ENCODE peak calls at places on chromosomes 4 and X, in five cellular contexts. U is tibial nerve, S is esophagus muscularis mucosa, D is H9, V is pancreas. G is an unnamed sample.

GRCh38 chr4:154367659-154368058 is 123.9 kb downstream of the DCHS2 start:
- DNase-seq in U (no peak), S (no peak), D (no peak), V (no peak), G (no peak)

GRCh38 chr4:538542-539142 is 37.5 kb downstream of the TMEM271 start:
- DNase-seq in U (no peak), S (no peak), D (no peak), V (no peak), G (no peak)

GRCh38 chr4:181548873-181549541 is 694.2 kb upstream of the TENM3 start:
- DNase-seq in U (no peak), S (no peak), D (peak), V (no peak), G (no peak)

GRCh38 chr4:89572224-89572858 is 264.6 kb downstream of the SNCA start:
- DNase-seq in U (no peak), S (no peak), D (no peak), V (no peak), G (no peak)

GRCh38 chr4:2058264-2059033 is 678 bp upstream of the NAT8L start:
- DNase-seq in U (no peak), S (no peak), D (peak), V (no peak), G (no peak)

GRCh38 chr4:81130569-81130968 is 84.5 kb downstream of the PRKG2 start:
- DNase-seq in U (no peak), S (no peak), D (peak), V (no peak), G (no peak)

GRCh38 chr4:85165808-85166207 is 199.3 kb upstream of the WDFY3 start:
- DNase-seq in U (no peak), S (no peak), D (no peak), V (no peak), G (no peak)

GRCh38 chr4:68708566-68708965 is 38.1 kb upstream of the UGT2B15 start:
- DNase-seq in U (no peak), S (no peak), D (no peak), V (no peak), G (no peak)

GRCh38 chr4:8577046-8577445 is 3.1 kb upstream of the GPR78 start:
- DNase-seq in U (no peak), S (no peak), D (no peak), V (no peak), G (no peak)

GRCh38 chrX:151734446-151734845 is at the start of gene CNGA2:
- DNase-seq in U (no peak), S (no peak), D (no peak), V (no peak), G (no peak)

GRCh38 chr4:168318266-168318895 is at the start of gene DDX60:
- DNase-seq in U (peak), S (peak), D (peak), V (peak), G (peak)

GRCh38 chrX:66200855-66201795 is 37.1 kb downstream of the HEPH start:
- DNase-seq in U (no peak), S (no peak), D (no peak), V (no peak), G (no peak)

GRCh38 chrX:331145-331771 is 12.7 kb upstream of the GTPBP6 start:
- DNase-seq in U (no peak), S (no peak), D (no peak), V (no peak), G (no peak)

GRCh38 chrX:14039344-14039743 is 9.7 kb upstream of the GEMIN8 start:
- DNase-seq in U (peak), S (no peak), D (no peak), V (peak), G (no peak)

GRCh38 chrX:129176710-129177109 is 346.6 kb downstream of the SMARCA1 start:
- DNase-seq in U (no peak), S (no peak), D (no peak), V (no peak), G (no peak)

GRCh38 chrX:148135738-148136137 is 154.6 kb downstream of the FMR1NB start:
- DNase-seq in U (no peak), S (no peak), D (no peak), V (no peak), G (no peak)

GRCh38 chrX:39857780-39858179 is 240.0 kb downstream of the BCOR start:
- DNase-seq in U (no peak), S (no peak), D (no peak), V (no peak), G (no peak)

GRCh38 chr4:109745830-109746229 is 16.0 kb upstream of the PLA2G12A start:
- DNase-seq in U (no peak), S (no peak), D (no peak), V (no peak), G (no peak)

GRCh38 chr4:45199736-45200135 is 473.4 kb upstream of the GNPDA2 start:
- DNase-seq in U (no peak), S (no peak), D (no peak), V (no peak), G (no peak)

GRCh38 chr4:4326136-4326535 is 36.1 kb downstream of the ZBTB49 start:
- DNase-seq in U (no peak), S (no peak), D (no peak), V (no peak), G (no peak)

GRCh38 chrX:136176399-136176825 is 29.1 kb downstream of the FHL1 start:
- DNase-seq in U (peak), S (no peak), D (no peak), V (no peak), G (no peak)

GRCh38 chrX:140343226-140343873 is 161.5 kb downstream of the SOX3 start:
- DNase-seq in U (no peak), S (no peak), D (no peak), V (no peak), G (no peak)

GRCh38 chr4:59381591-59381990 is 1818.5 kb upstream of the ADGRL3 start:
- DNase-seq in U (no peak), S (no peak), D (no peak), V (no peak), G (no peak)

GRCh38 chr4:96352051-96352517 is 512.2 kb downstream of the PDHA2 start:
- DNase-seq in U (no peak), S (no peak), D (peak), V (no peak), G (no peak)

GRCh38 chr4:82618321-82618720 is 56.5 kb upstream of the TMEM150C start:
- DNase-seq in U (no peak), S (no peak), D (no peak), V (no peak), G (no peak)

GRCh38 chr4:3335385-3335784 is 42.6 kb downstream of the RGS12 start:
- DNase-seq in U (no peak), S (peak), D (no peak), V (no peak), G (no peak)

GRCh38 chr4:54229631-54230478 is 762 bp downstream of the PDGFRA start:
- DNase-seq in U (no peak), S (no peak), D (peak), V (no peak), G (no peak)

GRCh38 chrX:72006461-72006860 is 95.8 kb downstream of the NHSL2 start:
- DNase-seq in U (no peak), S (no peak), D (peak), V (no peak), G (no peak)

GRCh38 chr4:10527438-10527837 is 70.2 kb upstream of the ZNF518B start:
- DNase-seq in U (no peak), S (no peak), D (no peak), V (no peak), G (no peak)

GRCh38 chrX:3440981-3441380 is 94.5 kb upstream of the MXRA5 start:
- DNase-seq in U (no peak), S (no peak), D (no peak), V (no peak), G (no peak)

GRCh38 chr4:23745377-23745776 is 144.5 kb downstream of the PPARGC1A start:
- DNase-seq in U (no peak), S (no peak), D (no peak), V (no peak), G (no peak)

GRCh38 chrX:11566158-11566557 is 99.6 kb downstream of the ARHGAP6 start:
- DNase-seq in U (no peak), S (no peak), D (peak), V (no peak), G (no peak)

GRCh38 chrX:72201836-72202536 is 20.4 kb downstream of the PIN4 start:
- DNase-seq in U (no peak), S (no peak), D (no peak), V (no peak), G (no peak)

GRCh38 chr4:78939667-78940008 is 400 bp upstream of the PAQR3 start:
- DNase-seq in U (no peak), S (no peak), D (no peak), V (no peak), G (no peak)

GRCh38 chr4:78937837-78938236 is 1.4 kb downstream of the PAQR3 start:
- DNase-seq in U (no peak), S (no peak), D (no peak), V (no peak), G (no peak)

GRCh38 chr4:78938868-78939666 is at the start of gene PAQR3:
- DNase-seq in U (peak), S (no peak), D (peak), V (peak), G (peak)

GRCh38 chr4:78938474-78938867 is 767 bp downstream of the PAQR3 start:
- DNase-seq in U (no peak), S (no peak), D (no peak), V (no peak), G (no peak)

GRCh38 chr4:78936989-78937388 is 2.2 kb downstream of the PAQR3 start:
- DNase-seq in U (no peak), S (no peak), D (no peak), V (no peak), G (no peak)
- H3K27ac ChIP-seq in U (no peak), S (no peak), D (no peak), V (no peak), G (no peak)

DNA sequence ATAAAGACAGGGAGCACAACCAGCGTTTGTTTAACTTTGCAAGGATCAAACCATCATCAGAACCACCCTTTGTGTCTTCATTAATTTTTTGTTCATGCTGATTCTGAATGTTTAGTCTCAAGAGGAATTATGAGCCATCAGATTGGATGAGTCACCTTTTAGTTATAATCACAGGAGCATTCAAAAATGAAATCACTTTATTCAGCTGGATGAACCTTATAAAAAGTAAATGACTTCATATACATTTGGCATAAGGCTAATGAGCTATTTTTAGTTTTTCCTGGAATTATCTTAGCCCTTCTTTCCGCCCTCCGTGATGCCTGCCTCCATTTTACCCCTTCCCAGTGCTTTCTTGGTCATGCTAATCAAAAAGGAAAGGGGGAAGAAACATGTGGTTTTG is 103.6 kb downstream of the SORBS2 start:
- DNase-seq in U (no peak), S (no peak), D (no peak), V (no peak), G (no peak)
- H3K27ac ChIP-seq in U (no peak), S (no peak), D (no peak), V (peak), G (no peak)

GRCh38 chr4:185524888-185525863 is 10.1 kb downstream of the PDLIM3 start:
- DNase-seq in U (no peak), S (no peak), D (no peak), V (no peak), G (no peak)
- H3K27ac ChIP-seq in U (no peak), S (peak), D (no peak), V (no peak), G (no peak)

GRCh38 chrX:48714573-48714972 is 18.0 kb downstream of the SUV39H1 start:
- DNase-seq in U (no peak), S (no peak), D (no peak), V (no peak), G (no peak)

GRCh38 chrX:48711929-48712505 is 15.5 kb downstream of the SUV39H1 start:
- DNase-seq in U (no peak), S (no peak), D (no peak), V (no peak), G (no peak)

GRCh38 chrX:48709522-48710117 is 13.1 kb downstream of the SUV39H1 start:
- DNase-seq in U (no peak), S (no peak), D (no peak), V (no peak), G (no peak)

GRCh38 chrX:48713847-48714246 is 17.3 kb downstream of the SUV39H1 start:
- DNase-seq in U (no peak), S (no peak), D (no peak), V (no peak), G (no peak)

GRCh38 chrX:48711162-48711928 is 14.8 kb downstream of the SUV39H1 start:
- DNase-seq in U (no peak), S (no peak), D (no peak), V (no peak), G (no peak)
- H3K27ac ChIP-seq in U (no peak), S (no peak), D (no peak), V (no peak), G (no peak)

GRCh38 chr4:107037188-107037587 is 1.1 kb upstream of the DKK2 start:
- DNase-seq in U (peak), S (no peak), D (peak), V (no peak), G (peak)
- H3K27ac ChIP-seq in U (no peak), S (no peak), D (no peak), V (no peak), G (no peak)

GRCh38 chrX:7119927-7120577 is 27.5 kb upstream of the STS start:
- DNase-seq in U (no peak), S (no peak), D (no peak), V (no peak), G (no peak)
- H3K27ac ChIP-seq in U (peak), S (no peak), D (no peak), V (peak), G (no peak)

DNA sequence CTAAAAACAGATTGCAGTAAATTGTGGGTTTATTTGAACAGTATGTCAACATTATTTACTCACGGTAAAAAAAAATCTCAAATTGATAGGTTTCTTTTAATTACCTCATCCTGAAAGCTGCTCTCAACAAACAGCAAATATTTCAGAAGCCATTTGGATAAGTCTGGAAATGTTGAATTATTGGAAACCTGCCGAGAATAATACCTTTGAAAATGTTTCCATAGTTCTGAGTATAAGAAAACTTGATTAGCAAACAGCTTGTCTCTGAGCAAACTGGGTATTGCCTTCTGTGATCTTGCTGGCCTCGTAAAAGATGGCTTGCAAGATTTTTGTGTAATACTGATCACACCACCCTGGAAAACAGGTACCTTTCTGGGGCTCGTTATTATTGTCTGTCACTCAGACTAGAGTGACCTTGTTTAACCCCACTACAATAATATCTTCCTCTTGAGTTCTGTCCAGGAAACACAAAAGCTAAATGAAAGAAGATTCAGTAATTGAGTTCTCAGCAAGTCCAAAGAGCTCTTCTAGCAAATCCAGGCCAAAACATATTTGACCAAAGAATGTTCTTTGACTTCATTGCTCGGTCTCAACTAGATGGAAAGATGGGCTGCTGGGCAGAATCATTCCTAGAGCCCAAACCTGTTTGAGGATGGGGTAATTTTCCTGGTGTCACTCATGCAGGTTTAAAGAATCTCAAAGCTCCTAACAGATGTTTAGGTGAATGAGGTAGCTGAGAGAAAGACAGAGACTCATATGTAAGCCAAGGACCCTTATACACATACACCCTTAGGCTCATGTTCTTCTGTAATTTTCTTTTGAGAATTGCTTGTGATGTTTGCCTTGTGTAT is 255.6 kb upstream of the JADE1 start:
- DNase-seq in U (no peak), S (no peak), D (no peak), V (no peak), G (no peak)
- H3K27ac ChIP-seq in U (peak), S (peak), D (no peak), V (peak), G (no peak)

GRCh38 chr4:41471672-41472071 is 66.3 kb upstream of the LIMCH1 start:
- DNase-seq in U (no peak), S (no peak), D (no peak), V (no peak), G (no peak)

GRCh38 chr4:41466249-41466648 is 71.7 kb upstream of the LIMCH1 start:
- DNase-seq in U (no peak), S (no peak), D (no peak), V (no peak), G (no peak)

GRCh38 chr4:41468122-41468521 is 69.8 kb upstream of the LIMCH1 start:
- DNase-seq in U (no peak), S (no peak), D (peak), V (no peak), G (no peak)

GRCh38 chr4:41472098-41472497 is 65.9 kb upstream of the LIMCH1 start:
- DNase-seq in U (no peak), S (no peak), D (no peak), V (no peak), G (no peak)

DNA sequence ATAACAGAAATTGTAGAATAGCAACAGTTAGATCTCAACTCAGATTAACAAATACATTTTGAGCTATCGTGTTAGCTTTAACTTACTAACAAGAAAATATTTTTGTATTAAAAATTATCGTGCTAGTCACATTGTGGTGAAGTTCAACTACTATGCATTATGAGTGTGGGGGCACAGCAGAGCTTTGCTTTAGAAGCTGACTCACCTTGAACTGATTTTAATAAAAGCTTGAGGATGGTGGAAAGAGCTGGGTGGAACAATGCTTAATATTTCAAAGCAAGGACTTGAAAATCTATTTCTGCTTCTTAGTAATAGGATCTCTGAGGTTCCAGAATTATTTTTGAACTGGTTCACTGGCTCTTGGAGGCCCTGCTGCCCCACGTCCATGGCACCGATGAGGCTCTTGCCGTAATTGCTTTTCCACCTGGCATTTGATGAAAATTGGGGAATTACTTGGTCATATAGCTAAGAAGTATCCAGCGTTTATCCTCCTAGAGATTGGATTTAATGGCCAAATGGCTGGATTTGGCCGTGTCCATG is 66.8 kb upstream of the LIMCH1 start:
- DNase-seq in U (no peak), S (no peak), D (no peak), V (no peak), G (peak)
- H3K27ac ChIP-seq in U (peak), S (no peak), D (no peak), V (no peak), G (peak)

GRCh38 chrX:107739541-107739940 is 36.0 kb downstream of the TSC22D3 start:
- DNase-seq in U (no peak), S (no peak), D (no peak), V (no peak), G (no peak)

GRCh38 chrX:107736781-107737531 is 38.6 kb downstream of the TSC22D3 start:
- DNase-seq in U (no peak), S (no peak), D (peak), V (peak), G (no peak)

GRCh38 chrX:107738272-107738671 is 37.3 kb downstream of the TSC22D3 start:
- DNase-seq in U (no peak), S (no peak), D (no peak), V (no peak), G (no peak)

GRCh38 chrX:107741318-107741813 is 34.2 kb downstream of the TSC22D3 start:
- DNase-seq in U (no peak), S (no peak), D (no peak), V (no peak), G (no peak)

GRCh38 chrX:107738768-107739167 is 36.8 kb downstream of the TSC22D3 start:
- DNase-seq in U (no peak), S (no peak), D (no peak), V (no peak), G (peak)
- H3K27ac ChIP-seq in U (peak), S (peak), D (no peak), V (peak), G (peak)

G was measured in caudate nucleus.